ENCODE peak calls at places on chromosome 22, in six cellular contexts. I is GM13976, K is cardiac fibroblast, Q is fibroblast of lung, B is AG04450, C is sigmoid colon. D is an unnamed sample.

GRCh38 chr22:40426671-40427070 is 56.3 kb downstream of the SGSM3 start:
- DNase-seq in Q (peak; percentile 55), I (no peak), K (no peak), C (peak; percentile 64), B (no peak), D (no peak)

GRCh38 chr22:17974703-17975372 is 49.5 kb downstream of the MICAL3 start:
- DNase-seq in I (peak; percentile 78), C (no peak), K (no peak), B (no peak), Q (no peak), D (peak; percentile 63)

GRCh38 chr22:39510529-39511149 is 8.5 kb downstream of the MIEF1 start:
- DNase-seq in B (no peak), I (no peak), C (no peak), K (no peak), Q (no peak), D (no peak)

GRCh38 chr22:27063841-27064240 is 406.5 kb downstream of the MIAT start:
- DNase-seq in Q (no peak), I (no peak), K (no peak), C (no peak), B (no peak), D (no peak)

GRCh38 chr22:47550524-47551437 is 788.3 kb downstream of the TBC1D22A start:
- DNase-seq in B (no peak), Q (no peak), I (no peak), K (no peak), C (no peak), D (no peak)

GRCh38 chr22:17159504-17159951 is 451 bp upstream of the HDHD5 start:
- DNase-seq in B (no peak), C (peak; percentile 82), I (peak; percentile 57), Q (peak; percentile 38), K (peak; percentile 45), D (peak; percentile 57)

GRCh38 chr22:23088199-23088604 is 17.9 kb downstream of the GNAZ start:
- DNase-seq in C (no peak), Q (no peak), B (no peak), K (no peak), I (no peak), D (no peak)

GRCh38 chr22:27194096-27194748 is 536.8 kb downstream of the MIAT start:
- DNase-seq in Q (no peak), C (no peak), B (no peak), I (no peak), K (no peak), D (no peak)

GRCh38 chr22:38948181-38948940 is 9.0 kb upstream of the APOBEC3A start:
- DNase-seq in Q (no peak), B (no peak), C (peak; percentile 32), I (no peak), K (no peak), D (no peak)

GRCh38 chr22:46303347-46303965 is 6.8 kb downstream of the GTSE1 start:
- DNase-seq in Q (peak; percentile 24), B (no peak), K (no peak), C (no peak), I (no peak), D (no peak)

GRCh38 chr22:39984006-39984405 is 10.7 kb upstream of the FAM83F start:
- DNase-seq in B (no peak), K (peak; percentile 48), I (no peak), Q (peak; percentile 24), C (no peak), D (no peak)

GRCh38 chr22:38870791-38871359 is 1.1 kb downstream of the CBX6 start:
- DNase-seq in B (no peak), K (no peak), C (no peak), I (no peak), Q (no peak), D (no peak)

GRCh38 chr22:45994516-45995404 is 17.8 kb upstream of the WNT7B start:
- DNase-seq in Q (peak; percentile 57), B (no peak), K (peak; percentile 70), I (peak; percentile 87), C (peak; percentile 91), D (peak; percentile 79)

GRCh38 chr22:38316340-38317236 is 645 bp downstream of the CSNK1E start:
- DNase-seq in K (peak; percentile 72), Q (peak; percentile 64), I (peak; percentile 78), C (peak; percentile 87), B (no peak), D (peak; percentile 83)

GRCh38 chr22:28656156-28656555 is 23.5 kb downstream of the TTC28 start:
- DNase-seq in C (no peak), I (no peak), K (no peak), Q (no peak), B (no peak), D (no peak)

GRCh38 chr22:46737976-46738641 is at the start of gene CERK:
- DNase-seq in Q (peak; percentile 76), I (peak; percentile 88), B (no peak), C (peak; percentile 92), K (peak; percentile 81), D (peak; percentile 93)

GRCh38 chr22:17149073-17149815 is 9.8 kb downstream of the HDHD5 start:
- DNase-seq in Q (no peak), C (peak; percentile 32), B (no peak), K (no peak), I (no peak), D (no peak)

GRCh38 chr22:33513388-33514336 is 406.6 kb downstream of the LARGE1 start:
- DNase-seq in Q (peak; percentile 44), B (no peak), C (no peak), I (no peak), K (peak; percentile 38), D (no peak)

GRCh38 chr22:24089951-24090350 is 78.8 kb downstream of the CABIN1 start:
- DNase-seq in Q (no peak), C (peak; percentile 49), I (no peak), B (no peak), K (no peak), D (no peak)

GRCh38 chr22:24088796-24089195 is 77.7 kb downstream of the CABIN1 start:
- DNase-seq in K (peak; percentile 18), B (no peak), I (no peak), Q (peak; percentile 43), C (peak; percentile 4), D (no peak)

GRCh38 chr22:24093855-24094254 is 82.8 kb downstream of the CABIN1 start:
- DNase-seq in Q (no peak), K (no peak), B (no peak), I (no peak), C (peak; percentile 11), D (no peak)

GRCh38 chr22:24090581-24090980 is 79.5 kb downstream of the CABIN1 start:
- DNase-seq in I (no peak), Q (no peak), K (no peak), B (no peak), C (peak; percentile 30), D (no peak)

DNA sequence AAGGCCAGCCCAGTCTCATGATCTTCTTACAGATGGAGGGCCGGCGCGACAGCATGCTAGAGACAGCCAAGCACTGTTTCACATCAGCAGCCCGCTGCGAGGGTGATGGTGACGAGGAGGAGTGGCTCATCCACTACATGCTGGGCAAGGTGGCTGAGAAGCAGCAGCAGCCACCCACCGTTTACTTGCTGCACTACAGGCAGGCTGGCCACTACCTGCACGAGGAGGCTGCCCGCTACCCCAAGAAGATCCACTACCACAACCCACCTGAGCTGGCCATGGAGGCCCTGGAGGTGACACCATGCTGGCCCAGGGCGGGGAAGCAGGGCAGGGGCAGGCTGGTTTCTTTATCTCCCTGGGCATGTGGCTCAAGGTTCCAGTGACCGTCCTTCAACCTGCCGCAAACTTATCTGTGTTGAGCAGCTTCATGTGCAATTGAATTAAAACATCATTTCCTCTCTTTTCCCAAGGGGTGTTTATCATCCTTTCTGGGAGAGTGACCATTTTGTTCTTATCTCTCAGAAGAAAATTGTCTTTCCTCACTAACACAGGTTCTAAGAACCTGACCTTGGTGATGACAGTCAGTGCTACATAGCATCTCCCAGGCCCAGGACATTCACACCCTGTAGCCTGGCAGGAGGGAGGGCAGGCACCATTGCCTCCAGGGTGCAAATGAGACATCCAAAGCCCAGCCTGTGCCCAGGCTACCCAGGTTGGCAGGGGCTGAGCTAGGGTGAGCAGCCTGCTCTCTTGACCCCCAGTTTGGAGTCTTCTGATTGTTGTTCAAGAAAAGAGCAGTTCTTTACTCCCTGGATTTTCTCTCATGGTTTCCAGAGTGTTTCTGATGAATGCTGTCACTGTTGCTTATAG is 80.7 kb downstream of the CABIN1 start:
- DNase-seq in Q (no peak), I (no peak), B (no peak), K (no peak), C (peak; percentile 61), D (no peak)
- TF ChIP-seq CTCF in Q (no peak), I (no peak), B (no peak), K (no peak), C (no peak), D (no peak)

DNA sequence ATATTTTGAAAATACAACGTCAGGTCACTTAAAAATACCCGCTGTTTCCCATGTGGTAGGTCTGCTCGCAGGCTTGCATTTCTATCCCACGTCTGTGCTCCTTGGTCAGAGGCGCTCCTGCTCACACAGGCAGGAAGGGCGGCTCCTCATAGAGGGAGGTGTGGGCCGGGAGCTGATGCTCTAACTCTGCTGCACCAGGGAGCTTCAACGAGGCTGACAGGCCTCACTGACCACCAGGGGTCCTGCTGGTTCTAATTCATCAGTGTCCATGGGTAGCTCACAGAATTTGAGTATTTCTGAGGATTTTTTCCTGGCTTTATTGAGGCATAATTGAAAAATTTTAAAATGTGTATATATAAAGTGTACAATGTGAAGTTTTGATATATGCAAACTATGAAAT is 68.5 kb downstream of the PIWIL3 start:
- DNase-seq in B (no peak), I (no peak), Q (no peak), K (no peak), C (no peak), D (no peak)
- TF ChIP-seq CTCF in B (peak; percentile 20), I (no peak), Q (no peak), K (peak; percentile 20), C (no peak), D (no peak)

DNA sequence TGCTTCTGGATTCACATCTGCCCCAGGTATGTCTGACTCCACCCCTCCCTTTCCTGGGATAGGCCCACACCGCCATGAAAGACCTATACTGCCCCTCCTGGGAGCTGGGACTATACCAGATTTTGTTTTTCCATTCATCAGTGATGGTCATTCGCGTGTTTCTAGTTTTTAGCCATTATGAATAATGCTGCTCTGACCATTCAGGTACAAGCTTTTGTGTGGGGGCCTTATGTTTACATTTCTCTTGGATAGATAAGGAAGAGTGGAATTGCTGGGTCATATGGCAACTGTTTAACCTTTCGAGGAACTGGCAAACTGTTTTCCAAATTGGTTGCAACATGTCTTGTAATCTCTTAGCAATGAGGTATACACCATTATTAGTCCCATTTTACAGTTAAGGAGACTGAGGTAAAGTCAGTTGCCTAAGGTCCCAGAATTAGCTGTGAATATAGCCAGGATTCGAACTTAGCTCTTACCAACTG is 1.2 kb upstream of the TBC1D10A start:
- DNase-seq in K (no peak), I (no peak), Q (no peak), B (no peak), C (no peak), D (no peak)
- TF ChIP-seq CTCF in K (no peak), I (no peak), Q (no peak), B (no peak), C (no peak), D (no peak)

DNA sequence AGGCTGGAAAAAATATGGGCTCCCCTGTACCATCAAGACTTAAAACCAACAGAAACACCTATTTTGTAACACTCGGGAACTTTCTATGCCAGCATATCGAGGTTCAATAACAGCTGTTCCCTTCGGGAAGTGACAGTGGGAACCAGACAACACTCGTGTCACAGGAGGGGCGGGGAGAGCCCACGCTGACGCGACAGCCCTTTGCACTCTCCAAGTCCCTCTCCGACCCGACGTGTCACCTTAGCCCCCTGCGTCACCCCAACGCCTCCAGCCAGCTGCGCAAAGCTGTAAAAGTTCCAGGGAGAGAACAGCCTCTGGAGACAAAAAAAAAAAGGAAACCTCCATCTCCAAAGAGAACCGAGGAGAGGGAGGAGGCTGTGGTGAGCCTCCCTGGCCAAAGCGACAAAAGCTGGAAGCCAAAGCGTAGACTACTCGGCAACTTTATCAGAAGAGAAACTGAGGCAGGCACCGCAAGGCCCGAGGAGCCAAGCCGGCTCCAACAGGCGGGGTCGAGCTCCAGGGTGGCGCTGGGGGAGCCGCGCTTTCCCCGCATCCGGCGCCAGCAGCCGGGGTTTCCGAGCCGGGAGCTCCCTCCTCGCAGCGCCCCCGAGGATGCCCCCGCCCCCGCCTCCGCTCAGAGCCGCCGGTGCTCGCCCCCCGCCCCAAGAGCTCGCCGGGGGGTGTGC is 751 bp downstream of the ARFGAP3 start:
- DNase-seq in Q (peak; percentile 36), K (peak; percentile 31), C (peak; percentile 82), B (no peak), I (peak; percentile 49), D (no peak)
- TF ChIP-seq CTCF in Q (no peak), K (no peak), C (no peak), B (no peak), I (no peak), D (no peak)